ENCODE peak calls at places on chromosome 5, in six cellular contexts. O is naive thymus-derived CD4-positive, alpha-beta T cell; N is psoas muscle; R is substantia nigra; H is tibial nerve; M is IMR-90. J is an unnamed sample.

GRCh38 chr5:112238473-112238872 is 180.6 kb downstream of the EPB41L4A start:
- DNase-seq in R (no peak), O (no peak), M (no peak), N (no peak), H (no peak), J (no peak)

GRCh38 chr5:38378579-38378978 is 120.2 kb downstream of the EGFLAM start:
- DNase-seq in O (no peak), R (no peak), H (no peak), N (no peak), M (no peak), J (no peak)

GRCh38 chr5:149618581-149619248 is 37.4 kb downstream of the ARHGEF37 start:
- DNase-seq in R (no peak), O (no peak), M (peak; percentile 72), N (no peak), H (no peak), J (no peak)

GRCh38 chr5:151222769-151223446 is 984 bp downstream of the CCDC69 start:
- DNase-seq in M (no peak), R (no peak), H (no peak), N (peak; percentile 59), O (no peak), J (peak; percentile 55)

GRCh38 chr5:151079838-151080619 is 805 bp downstream of the TNIP1 start:
- DNase-seq in H (no peak), R (no peak), N (no peak), O (no peak), M (peak; percentile 82), J (no peak)

GRCh38 chr5:17763301-17763700 is 129.0 kb downstream of the TAF11L14 start:
- DNase-seq in R (no peak), O (no peak), M (peak; percentile 24), H (no peak), N (no peak), J (no peak)

GRCh38 chr5:91126448-91126847 is 256.7 kb downstream of the ARRDC3 start:
- DNase-seq in O (no peak), M (peak; percentile 94), H (no peak), N (no peak), R (no peak), J (no peak)

GRCh38 chr5:137753227-137753985 is 757 bp downstream of the HNRNPA0 start:
- DNase-seq in H (peak; percentile 46), O (peak; percentile 28), R (no peak), N (peak; percentile 64), M (no peak), J (peak; percentile 46)

GRCh38 chr5:32776203-32776602 is 65.1 kb downstream of the NPR3 start:
- DNase-seq in M (no peak), N (no peak), H (no peak), R (no peak), O (no peak), J (no peak)

GRCh38 chr5:56984445-56984844 is 32.5 kb upstream of the MIER3 start:
- DNase-seq in N (no peak), O (no peak), R (no peak), M (no peak), H (no peak), J (peak; percentile 6)

GRCh38 chr5:17255471-17256016 is 38.1 kb downstream of the BASP1 start:
- DNase-seq in N (no peak), R (no peak), M (no peak), H (no peak), O (no peak), J (no peak)

GRCh38 chr5:135353952-135354721 is 44.9 kb downstream of the MACROH2A1 start:
- DNase-seq in N (no peak), M (peak; percentile 96), R (no peak), O (no peak), H (no peak), J (no peak)

GRCh38 chr5:32044904-32045303 is 129.2 kb downstream of the GOLPH3 start:
- DNase-seq in H (no peak), N (no peak), M (peak; percentile 42), O (no peak), R (no peak), J (no peak)

GRCh38 chr5:78795757-78796156 is 147.2 kb upstream of the LHFPL2 start:
- DNase-seq in N (no peak), M (no peak), O (no peak), R (no peak), H (no peak), J (no peak)

GRCh38 chr5:10607023-10607665 is 43.3 kb downstream of the ANKRD33B start:
- DNase-seq in N (no peak), R (no peak), H (no peak), M (peak; percentile 83), O (no peak), J (no peak)

GRCh38 chr5:124952079-124952478 is 205.6 kb upstream of the ZNF608 start:
- DNase-seq in R (no peak), O (no peak), N (no peak), H (no peak), M (peak; percentile 38), J (no peak)

GRCh38 chr5:170638051-170638450 is 134.2 kb downstream of the KCNIP1 start:
- DNase-seq in R (no peak), N (no peak), M (no peak), O (no peak), H (no peak), J (no peak)

GRCh38 chr5:69281114-69281513 is 46.4 kb downstream of the CDK7 start:
- DNase-seq in M (no peak), N (no peak), H (no peak), R (no peak), O (no peak), J (no peak)

GRCh38 chr5:59354811-59355210 is 538.7 kb downstream of the PDE4D start:
- DNase-seq in M (no peak), O (no peak), N (no peak), H (no peak), R (no peak), J (no peak)

GRCh38 chr5:2130361-2130760 is 247.6 kb upstream of the IRX4 start:
- DNase-seq in R (no peak), O (no peak), M (no peak), H (no peak), N (no peak), J (no peak)

GRCh38 chr5:36692791-36693763 is 86.7 kb downstream of the SLC1A3 start:
- DNase-seq in O (peak; percentile 23), N (peak; percentile 78), R (peak; percentile 74), M (peak; percentile 53), H (peak; percentile 69), J (no peak)

GRCh38 chr5:16685069-16685468 is 68.3 kb upstream of the RETREG1 start:
- DNase-seq in R (no peak), N (no peak), M (no peak), H (no peak), O (no peak), J (no peak)

GRCh38 chr5:111453290-111453689 is 59.0 kb downstream of the STARD4 start:
- DNase-seq in H (no peak), O (no peak), N (no peak), R (no peak), M (peak; percentile 55), J (no peak)

GRCh38 chr5:111655169-111655924 is 101.6 kb downstream of the NREP start:
- DNase-seq in M (peak; percentile 70), R (no peak), N (no peak), O (no peak), H (peak; percentile 51), J (no peak)

GRCh38 chr5:65172486-65173129 is 309.1 kb downstream of the ADAMTS6 start:
- DNase-seq in N (no peak), O (no peak), M (peak; percentile 87), R (no peak), H (no peak), J (no peak)

GRCh38 chr5:11363779-11364178 is 540.5 kb downstream of the CTNND2 start:
- DNase-seq in H (no peak), R (no peak), O (no peak), N (no peak), M (no peak), J (no peak)

GRCh38 chr5:51664491-51665294 is 281.4 kb downstream of the ISL1 start:
- DNase-seq in N (no peak), O (no peak), M (no peak), H (no peak), R (no peak), J (no peak)

DNA sequence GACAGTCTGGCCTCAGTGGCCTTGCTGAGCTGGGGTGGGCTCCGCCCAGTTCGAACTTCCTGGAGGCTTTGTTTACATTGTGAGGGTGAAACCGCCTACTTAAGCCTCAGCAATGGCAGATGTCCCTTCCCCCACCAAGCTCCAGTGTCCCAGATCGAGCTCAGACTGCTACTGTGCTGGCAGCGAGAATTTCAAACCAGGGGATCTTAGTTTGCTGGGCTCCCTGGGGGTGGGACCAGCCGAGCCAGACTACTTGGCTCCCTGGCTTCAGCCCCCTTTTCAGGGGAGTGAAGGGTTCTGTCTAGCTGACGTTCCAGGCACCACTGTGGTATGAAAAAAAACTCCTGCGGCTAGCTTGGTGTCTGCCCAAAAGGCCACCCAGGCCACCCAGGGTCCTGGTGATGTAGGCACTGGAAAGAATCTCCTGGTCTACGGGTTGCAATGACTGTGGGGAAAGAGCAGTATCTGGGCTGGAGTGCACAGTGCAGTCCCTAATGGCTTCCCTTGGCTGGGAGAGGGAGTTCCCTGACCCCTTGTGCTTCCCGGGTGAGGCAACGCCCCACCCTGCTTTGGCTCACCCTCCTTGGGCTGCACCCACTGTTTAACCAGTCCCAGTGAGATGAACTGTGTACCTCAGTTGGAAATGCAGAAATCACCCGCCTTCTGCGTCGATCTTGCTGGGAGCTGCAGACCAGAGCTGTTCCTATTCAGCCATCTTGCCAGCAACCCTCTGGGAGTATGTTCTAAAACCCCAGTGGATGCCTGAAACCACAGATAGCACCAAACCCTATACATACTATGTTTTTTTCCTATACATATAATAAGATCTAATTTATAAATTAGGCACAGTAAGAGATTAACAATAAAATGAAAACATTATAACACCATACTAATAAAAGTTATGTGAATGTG is 95.5 kb downstream of the TMEM161B start:
- DNase-seq in R (no peak), N (no peak), O (no peak), M (peak; percentile 5), H (no peak), J (no peak)
- H3K27ac ChIP-seq in R (no peak overlapping the region), N (no peak overlapping the region), O (no peak overlapping the region), M (no peak overlapping the region), H (no peak overlapping the region), J (no peak overlapping the region)

GRCh38 chr5:176342766-176343458 is 18.7 kb downstream of the KIAA1191 start:
- DNase-seq in H (no peak), M (no peak), N (no peak), R (no peak), O (no peak), J (no peak)
- H3K27ac ChIP-seq in H (no peak overlapping the region), M (no peak overlapping the region), N (no peak overlapping the region), R (no peak overlapping the region), O (no peak overlapping the region), J (no peak overlapping the region)

DNA sequence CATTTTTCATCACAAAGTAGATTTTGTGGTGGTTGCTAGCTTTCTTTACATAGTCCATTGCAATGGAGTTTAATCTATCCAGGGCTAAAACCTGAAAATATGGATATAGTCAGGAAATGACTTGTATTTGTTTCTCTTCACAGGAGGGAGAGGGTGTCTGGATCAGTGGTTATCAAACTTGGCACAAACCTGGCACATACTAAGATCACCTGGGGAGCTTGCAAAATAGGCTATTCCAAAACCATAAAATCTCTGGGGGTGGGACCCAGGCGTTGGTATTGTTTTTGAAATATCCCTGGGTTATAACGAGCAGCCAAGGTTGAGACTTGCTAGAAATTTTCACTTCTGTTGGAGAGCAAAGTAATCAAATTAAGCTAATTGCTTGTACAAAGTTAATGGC is 179.9 kb downstream of the PCSK1 start:
- DNase-seq in O (no peak), H (no peak), N (no peak), R (no peak), M (no peak), J (no peak)
- H3K27ac ChIP-seq in O (no peak overlapping the region), H (no peak overlapping the region), N (no peak overlapping the region), R (no peak overlapping the region), M (peak overlapping the region; percentile 30), J (no peak overlapping the region)

GRCh38 chr5:6733411-6734242 is 20.4 kb downstream of the TENT4A start:
- DNase-seq in N (no peak), M (peak; percentile 94), R (no peak), H (no peak), O (no peak), J (no peak)
- H3K27ac ChIP-seq in N (peak overlapping the region; percentile 71), M (peak overlapping the region; percentile 96), R (no peak overlapping the region), H (no peak overlapping the region), O (no peak overlapping the region), J (no peak overlapping the region)

J was measured in CD4-positive, alpha-beta memory T cell.